ENCODE peak calls at places on chromosomes 5 and 9, in four cellular contexts. One of them, this sample, is unnamed.

GRCh38 chr5:141330299-141331080 is at the start of gene PCDHGA1:
- DNase-seq in esophagus muscularis mucosa: no peak
- DNase-seq in sigmoid colon: no peak
- DNase-seq in lower leg skin: no peak
- DNase-seq in this sample: no peak

GRCh38 chr5:5652181-5652580 is 229.7 kb downstream of the ICE1 start:
- DNase-seq in sigmoid colon: no peak
- DNase-seq in lower leg skin: no peak
- DNase-seq in esophagus muscularis mucosa: no peak
- DNase-seq in this sample: no peak

GRCh38 chr9:33687779-33688178 is 107.6 kb upstream of the PRSS3 start:
- DNase-seq in esophagus muscularis mucosa: no peak
- DNase-seq in lower leg skin: no peak
- DNase-seq in sigmoid colon: no peak
- DNase-seq in this sample: no peak

GRCh38 chr9:134064711-134065110 is 3.1 kb downstream of the BRD3 start:
- DNase-seq in lower leg skin: peak; percentile 59
- DNase-seq in esophagus muscularis mucosa: no peak
- DNase-seq in sigmoid colon: no peak
- DNase-seq in this sample: no peak

GRCh38 chr5:169116961-169117461 is 183.9 kb downstream of the SLIT3 start:
- DNase-seq in sigmoid colon: no peak
- DNase-seq in lower leg skin: peak; percentile 86
- DNase-seq in esophagus muscularis mucosa: no peak
- DNase-seq in this sample: no peak

GRCh38 chr5:55600536-55601208 is 65.9 kb upstream of the PLPP1 start:
- DNase-seq in sigmoid colon: no peak
- DNase-seq in esophagus muscularis mucosa: no peak
- DNase-seq in lower leg skin: no peak
- DNase-seq in this sample: no peak

GRCh38 chr5:179054036-179054785 is 6.0 kb upstream of the ZNF354C start:
- DNase-seq in sigmoid colon: no peak
- DNase-seq in esophagus muscularis mucosa: no peak
- DNase-seq in lower leg skin: no peak
- DNase-seq in this sample: no peak

GRCh38 chr5:107743357-107744000 is 72.7 kb upstream of the EFNA5 start:
- DNase-seq in lower leg skin: no peak
- DNase-seq in sigmoid colon: no peak
- DNase-seq in esophagus muscularis mucosa: no peak
- DNase-seq in this sample: no peak

GRCh38 chr9:120735415-120736126 is 21.3 kb upstream of the MEGF9 start:
- DNase-seq in lower leg skin: no peak
- DNase-seq in sigmoid colon: no peak
- DNase-seq in esophagus muscularis mucosa: no peak
- DNase-seq in this sample: peak; percentile 35

GRCh38 chr5:101929628-101930027 is 366.5 kb downstream of the SLCO4C1 start:
- DNase-seq in lower leg skin: no peak
- DNase-seq in sigmoid colon: no peak
- DNase-seq in esophagus muscularis mucosa: no peak
- DNase-seq in this sample: no peak

GRCh38 chr9:134475051-134475790 is 149.0 kb downstream of the RXRA start:
- DNase-seq in esophagus muscularis mucosa: no peak
- DNase-seq in lower leg skin: peak; percentile 95
- DNase-seq in sigmoid colon: peak; percentile 90
- DNase-seq in this sample: peak; percentile 75

GRCh38 chr5:56814361-56814962 is 887 bp upstream of the MAP3K1 start:
- DNase-seq in sigmoid colon: no peak
- DNase-seq in lower leg skin: peak; percentile 83
- DNase-seq in esophagus muscularis mucosa: no peak
- DNase-seq in this sample: no peak

GRCh38 chr9:123074627-123075026 is 41.2 kb downstream of the GPR21 start:
- DNase-seq in esophagus muscularis mucosa: no peak
- DNase-seq in sigmoid colon: no peak
- DNase-seq in lower leg skin: no peak
- DNase-seq in this sample: no peak

GRCh38 chr9:5621327-5621726 is 7.6 kb upstream of the RIC1 start:
- DNase-seq in sigmoid colon: no peak
- DNase-seq in lower leg skin: no peak
- DNase-seq in esophagus muscularis mucosa: no peak
- DNase-seq in this sample: no peak

DNA sequence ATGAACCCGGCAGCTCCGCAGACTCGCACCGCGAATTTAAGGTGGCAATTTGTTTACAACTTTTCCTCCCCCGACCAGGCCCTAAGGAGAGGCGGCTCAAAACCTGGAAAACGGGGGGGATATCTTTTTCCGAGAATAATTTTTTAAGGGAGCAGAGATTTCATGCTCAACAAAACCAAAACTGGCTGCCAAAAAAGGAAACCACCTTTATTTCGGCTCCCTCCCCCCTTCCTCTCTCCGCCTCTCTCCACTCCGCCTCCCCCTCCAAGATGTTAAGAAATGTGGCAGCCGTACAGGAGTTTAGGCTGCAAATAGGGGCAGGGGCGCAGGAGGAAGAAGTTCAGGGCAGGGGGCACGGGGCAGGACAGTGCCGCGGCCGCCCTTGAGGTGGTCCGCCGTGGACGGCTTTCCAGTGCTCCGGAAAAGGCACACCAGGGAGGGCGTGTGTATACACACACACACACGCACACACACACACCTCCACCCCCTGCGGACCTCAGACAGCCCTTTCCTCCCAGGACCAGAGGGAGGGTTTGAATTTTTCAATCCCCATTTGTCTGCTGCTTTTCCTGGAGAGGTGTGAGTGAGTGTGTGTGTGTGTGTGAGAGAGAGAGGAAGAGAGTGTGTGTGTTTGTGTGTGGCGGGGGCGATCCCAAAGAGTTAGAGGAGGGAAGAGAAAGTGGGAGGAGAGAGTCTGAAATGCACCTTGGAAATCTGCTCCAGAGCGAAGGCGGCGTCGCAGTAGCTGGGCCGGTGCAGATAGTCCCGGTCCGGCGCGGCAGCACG is 9.1 kb downstream of the PTCH1 start:
- DNase-seq in lower leg skin: peak; percentile 87
- DNase-seq in esophagus muscularis mucosa: no peak
- DNase-seq in sigmoid colon: peak; percentile 78
- DNase-seq in this sample: no peak
- TF ChIP-seq POLR2A in lower leg skin: no peak
- TF ChIP-seq POLR2A in esophagus muscularis mucosa: no peak
- TF ChIP-seq POLR2A in sigmoid colon: no peak
- TF ChIP-seq POLR2A in this sample: no peak

GRCh38 chr5:138542956-138543729 is at the start of gene ETF1:
- DNase-seq in esophagus muscularis mucosa: peak; percentile 100
- DNase-seq in sigmoid colon: peak; percentile 100
- DNase-seq in lower leg skin: peak; percentile 100
- DNase-seq in this sample: peak; percentile 100
- TF ChIP-seq POLR2A in esophagus muscularis mucosa: peak; percentile 100
- TF ChIP-seq POLR2A in sigmoid colon: peak; percentile 99
- TF ChIP-seq POLR2A in lower leg skin: peak; percentile 96
- TF ChIP-seq POLR2A in this sample: peak; percentile 99

GRCh38 chr9:99181621-99182020 is 40.1 kb downstream of the ALG2 start:
- DNase-seq in lower leg skin: peak; percentile 15
- DNase-seq in esophagus muscularis mucosa: no peak
- DNase-seq in sigmoid colon: no peak
- DNase-seq in this sample: no peak
- TF ChIP-seq POLR2A in lower leg skin: no peak
- TF ChIP-seq POLR2A in esophagus muscularis mucosa: no peak
- TF ChIP-seq POLR2A in sigmoid colon: no peak
- TF ChIP-seq POLR2A in this sample: no peak

GRCh38 chr9:136610426-136610825 is 52.3 kb upstream of the EGFL7 start:
- DNase-seq in sigmoid colon: no peak
- DNase-seq in esophagus muscularis mucosa: no peak
- DNase-seq in lower leg skin: no peak
- DNase-seq in this sample: no peak
- TF ChIP-seq POLR2A in sigmoid colon: no peak
- TF ChIP-seq POLR2A in esophagus muscularis mucosa: no peak
- TF ChIP-seq POLR2A in lower leg skin: no peak
- TF ChIP-seq POLR2A in this sample: no peak

GRCh38 chr5:54520438-54520846 is 2.9 kb downstream of the SNX18 start:
- DNase-seq in lower leg skin: peak; percentile 88
- DNase-seq in esophagus muscularis mucosa: peak; percentile 91
- DNase-seq in sigmoid colon: no peak
- DNase-seq in this sample: peak; percentile 56
- TF ChIP-seq POLR2A in lower leg skin: no peak
- TF ChIP-seq POLR2A in esophagus muscularis mucosa: no peak
- TF ChIP-seq POLR2A in sigmoid colon: no peak
- TF ChIP-seq POLR2A in this sample: no peak

GRCh38 chr5:73186976-73187375 is 14.0 kb downstream of the TMEM174 start:
- DNase-seq in lower leg skin: no peak
- DNase-seq in sigmoid colon: no peak
- DNase-seq in esophagus muscularis mucosa: no peak
- DNase-seq in this sample: no peak

GRCh38 chr5:73189816-73190451 is 16.9 kb downstream of the TMEM174 start:
- DNase-seq in sigmoid colon: no peak
- DNase-seq in lower leg skin: no peak
- DNase-seq in esophagus muscularis mucosa: no peak
- DNase-seq in this sample: no peak

GRCh38 chr5:73193592-73193991 is 20.6 kb downstream of the TMEM174 start:
- DNase-seq in sigmoid colon: no peak
- DNase-seq in esophagus muscularis mucosa: peak; percentile 91
- DNase-seq in lower leg skin: no peak
- DNase-seq in this sample: no peak

GRCh38 chr5:73192375-73192774 is 19.4 kb downstream of the TMEM174 start:
- DNase-seq in esophagus muscularis mucosa: no peak
- DNase-seq in lower leg skin: no peak
- DNase-seq in sigmoid colon: no peak
- DNase-seq in this sample: no peak

DNA sequence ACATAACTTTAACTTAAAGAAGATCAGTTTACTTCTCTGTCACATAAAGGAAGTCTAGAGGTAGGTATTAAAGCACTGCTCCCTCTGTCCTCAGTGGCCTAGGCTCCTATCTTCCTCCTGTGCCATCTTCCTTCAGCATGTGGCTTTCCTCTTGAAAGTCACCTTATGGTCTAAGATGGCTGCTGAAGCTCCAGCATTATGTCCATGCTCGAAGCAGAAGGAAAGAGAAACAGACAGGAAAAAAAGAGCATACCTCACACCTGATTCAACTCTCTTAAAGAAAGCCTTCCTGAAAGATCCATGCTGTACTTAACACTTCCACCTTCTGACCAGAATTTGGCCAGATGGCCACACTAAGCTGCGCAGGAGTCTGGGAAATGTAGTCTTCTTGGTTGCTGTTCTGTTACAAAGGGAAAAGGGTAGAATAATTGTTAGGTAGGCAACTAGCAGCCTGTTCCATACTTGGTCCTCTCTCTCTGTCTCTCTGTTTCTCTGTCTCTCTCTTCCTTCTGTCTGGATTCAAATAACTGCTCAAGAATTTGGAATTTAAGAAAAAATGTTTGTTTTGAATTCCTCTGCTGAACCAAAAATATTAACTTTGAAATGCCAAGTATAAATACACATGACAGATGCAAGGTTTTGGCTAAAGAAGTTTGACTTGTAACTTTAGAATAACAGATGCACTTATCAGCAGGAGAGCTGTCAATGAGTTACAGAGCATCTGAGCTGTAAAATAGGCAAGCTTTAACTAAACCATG is 15.9 kb downstream of the TMEM174 start:
- DNase-seq in sigmoid colon: no peak
- DNase-seq in esophagus muscularis mucosa: no peak
- DNase-seq in lower leg skin: no peak
- DNase-seq in this sample: no peak
- TF ChIP-seq POLR2A in sigmoid colon: no peak
- TF ChIP-seq POLR2A in esophagus muscularis mucosa: no peak
- TF ChIP-seq POLR2A in lower leg skin: no peak
- TF ChIP-seq POLR2A in this sample: no peak

GRCh38 chr9:89394412-89394811 is 76.1 kb downstream of the SECISBP2 start:
- DNase-seq in lower leg skin: no peak
- DNase-seq in sigmoid colon: no peak
- DNase-seq in esophagus muscularis mucosa: no peak
- DNase-seq in this sample: no peak
- TF ChIP-seq POLR2A in lower leg skin: no peak
- TF ChIP-seq POLR2A in sigmoid colon: no peak
- TF ChIP-seq POLR2A in esophagus muscularis mucosa: no peak
- TF ChIP-seq POLR2A in this sample: no peak

DNA sequence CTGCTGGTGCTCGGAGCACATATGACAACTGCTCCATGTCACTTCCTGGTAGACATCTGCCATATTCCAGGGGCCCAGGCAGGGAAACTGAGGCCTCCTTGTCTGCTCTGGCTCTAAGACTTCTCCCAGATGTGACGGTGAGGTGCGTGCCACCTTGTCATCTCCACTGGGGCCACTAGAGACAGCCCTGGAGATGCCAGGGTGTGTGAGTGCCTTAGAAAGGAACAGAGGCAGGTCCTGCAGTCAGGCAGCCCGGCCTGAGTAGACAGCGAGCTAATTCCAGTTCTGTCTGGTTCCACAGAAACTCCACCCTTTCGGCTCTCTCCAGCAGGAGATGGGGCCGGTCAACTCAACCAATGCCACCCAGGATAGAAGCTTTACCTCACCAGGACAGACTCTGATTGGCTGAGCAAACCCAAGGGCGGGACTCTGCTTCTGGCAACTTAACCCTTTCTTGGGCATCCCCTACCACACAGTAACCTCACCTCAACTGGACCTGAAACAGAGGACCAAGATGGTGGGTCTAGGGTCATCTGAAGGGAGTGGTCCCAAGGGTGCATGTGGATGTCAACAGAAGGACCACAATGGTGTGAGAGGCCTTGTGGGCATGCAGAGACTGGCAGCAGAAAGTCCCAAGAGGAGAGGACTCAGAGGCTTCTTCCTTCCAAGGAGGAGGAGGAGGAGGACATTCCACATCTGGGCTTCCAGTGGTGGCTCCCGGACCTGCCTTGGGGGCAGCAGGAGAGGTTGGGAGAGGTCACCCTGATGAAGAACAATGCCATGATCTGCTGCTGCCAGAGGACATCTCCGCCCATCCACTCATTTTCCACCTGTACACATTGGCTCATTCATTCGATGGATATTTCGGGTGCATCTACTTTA is 77.7 kb downstream of the RGS3 start:
- DNase-seq in lower leg skin: no peak
- DNase-seq in sigmoid colon: peak; percentile 54
- DNase-seq in esophagus muscularis mucosa: no peak
- DNase-seq in this sample: no peak
- TF ChIP-seq POLR2A in lower leg skin: no peak
- TF ChIP-seq POLR2A in sigmoid colon: no peak
- TF ChIP-seq POLR2A in esophagus muscularis mucosa: no peak
- TF ChIP-seq POLR2A in this sample: no peak

This sample was measured in tibial nerve.